ENCODE peak calls at places on chromosome 1, in seven cellular contexts. H is GM19239; T is HS-27A; N is brain microvascular endothelial cell; Y is naive thymus-derived CD8-positive, alpha-beta T cell; G is NCI-H1105; Q is DMS153. D is an unnamed sample.

GRCh38 chr1:8189931-8190483 is 127.9 kb upstream of the SLC45A1 start:
- DNase-seq in Q (no peak), T (no peak), Y (no peak), N (no peak), G (no peak), H (no peak), D (no peak)

GRCh38 chr1:21568006-21568746 is 59.0 kb downstream of the ALPL start:
- DNase-seq in N (no peak), Q (no peak), H (no peak), T (no peak), Y (no peak), G (no peak), D (no peak)

GRCh38 chr1:2266301-2266967 is 38.3 kb downstream of the SKI start:
- DNase-seq in N (no peak), H (no peak), T (no peak), Q (no peak), G (no peak), Y (no peak), D (no peak)

GRCh38 chr1:204359474-204360255 is at the start of gene PLEKHA6:
- DNase-seq in N (no peak), Y (no peak), G (peak), H (no peak), Q (peak), T (peak), D (peak)

GRCh38 chr1:50110656-50111055 is 1.9 kb downstream of the ELAVL4 start:
- DNase-seq in Q (peak), G (peak), Y (no peak), T (no peak), N (no peak), H (no peak), D (peak)

GRCh38 chr1:55362558-55362957 is 147.4 kb upstream of the USP24 start:
- DNase-seq in Q (no peak), Y (no peak), H (no peak), N (peak), G (no peak), T (no peak), D (no peak)

GRCh38 chr1:169571450-169571849 is 14.8 kb downstream of the F5 start:
- DNase-seq in T (no peak), Y (no peak), N (no peak), Q (no peak), H (no peak), G (no peak), D (no peak)

GRCh38 chr1:18641005-18641941 is 10.6 kb downstream of the PAX7 start:
- DNase-seq in T (no peak), H (no peak), G (no peak), N (no peak), Y (no peak), Q (no peak), D (no peak)

GRCh38 chr1:21875621-21876063 is 61.5 kb downstream of the HSPG2 start:
- DNase-seq in H (no peak), N (no peak), Q (no peak), T (no peak), G (peak), Y (no peak), D (no peak)

GRCh38 chr1:212752934-212753497 is 38.6 kb downstream of the NSL1 start:
- DNase-seq in G (no peak), T (no peak), Q (no peak), Y (no peak), H (no peak), N (no peak), D (no peak)

GRCh38 chr1:230857077-230857476 is 11.2 kb downstream of the C1orf198 start:
- DNase-seq in N (peak), H (no peak), T (no peak), Y (no peak), G (no peak), Q (no peak), D (peak)

GRCh38 chr1:66262233-66262632 is 271.7 kb upstream of the SGIP1 start:
- DNase-seq in N (peak), G (no peak), Y (no peak), T (peak), H (no peak), Q (no peak), D (no peak)

GRCh38 chr1:35174225-35174540 is 18.8 kb downstream of the SFPQ start:
- DNase-seq in H (no peak), Q (no peak), G (no peak), T (no peak), Y (no peak), N (no peak), D (no peak)

GRCh38 chr1:110682898-110683297 is 8.2 kb upstream of the KCNA3 start:
- DNase-seq in N (no peak), H (no peak), Y (no peak), G (no peak), T (no peak), Q (no peak), D (no peak)

GRCh38 chr1:230328342-230329015 is 97.7 kb downstream of the PGBD5 start:
- DNase-seq in H (no peak), Y (no peak), Q (no peak), N (no peak), T (no peak), G (no peak), D (no peak)

GRCh38 chr1:89733748-89734147 is 87.1 kb upstream of the LRRC8D start:
- DNase-seq in H (no peak), N (no peak), Y (no peak), G (peak), Q (no peak), T (no peak), D (no peak)

GRCh38 chr1:60281360-60281932 is 207.9 kb upstream of the C1orf87 start:
- DNase-seq in G (peak), T (peak), Q (peak), N (peak), H (peak), Y (no peak), D (peak)

GRCh38 chr1:12251442-12251841 is 21.6 kb downstream of the VPS13D start:
- DNase-seq in N (peak), T (no peak), Y (no peak), Q (no peak), H (no peak), G (no peak), D (no peak)

GRCh38 chr1:183543619-183544204 is 46.5 kb downstream of the NCF2 start:
- DNase-seq in T (no peak), H (no peak), Q (peak), G (peak), N (peak), Y (no peak), D (no peak)

GRCh38 chr1:29916656-29917369 is 680.5 kb downstream of the PTPRU start:
- DNase-seq in T (no peak), N (no peak), G (no peak), H (no peak), Y (no peak), Q (no peak), D (no peak)

GRCh38 chr1:246219508-246220030 is 287.5 kb downstream of the SMYD3 start:
- DNase-seq in Q (peak), Y (no peak), N (no peak), H (no peak), G (peak), T (no peak), D (no peak)

GRCh38 chr1:168097921-168098528 is 38.7 kb downstream of the GPR161 start:
- DNase-seq in Q (no peak), N (no peak), G (no peak), H (no peak), Y (no peak), T (no peak), D (no peak)

GRCh38 chr1:107862064-107862463 is 102.9 kb downstream of the VAV3 start:
- DNase-seq in Q (no peak), H (no peak), G (no peak), Y (no peak), N (no peak), T (no peak), D (no peak)

GRCh38 chr1:52237430-52237829 is 95.5 kb downstream of the ZFYVE9 start:
- DNase-seq in H (no peak), N (peak), Q (no peak), G (no peak), T (no peak), Y (no peak), D (no peak)

GRCh38 chr1:88985033-88985432 is 7.4 kb downstream of the KYAT3 start:
- DNase-seq in G (peak), T (peak), H (no peak), Q (no peak), Y (no peak), N (peak), D (no peak)

GRCh38 chr1:193211539-193211938 is 25.1 kb upstream of the B3GALT2 start:
- DNase-seq in Q (no peak), Y (no peak), H (no peak), G (no peak), N (peak), T (peak), D (no peak)

GRCh38 chr1:44010935-44011610 is 19.7 kb downstream of the CCDC24 start:
- DNase-seq in Y (no peak), N (no peak), G (no peak), Q (no peak), T (no peak), H (no peak), D (peak)

GRCh38 chr1:66426231-66426853 is 107.6 kb upstream of the SGIP1 start:
- DNase-seq in G (no peak), Q (no peak), H (no peak), T (no peak), N (no peak), Y (no peak), D (no peak)

GRCh38 chr1:97061604-97062003 is 340.0 kb downstream of the PTBP2 start:
- DNase-seq in G (no peak), Q (no peak), Y (no peak), H (no peak), T (no peak), N (no peak), D (no peak)

GRCh38 chr1:231600461-231600976 is 26.1 kb upstream of the DISC1 start:
- DNase-seq in Y (no peak), H (no peak), G (no peak), N (no peak), Q (no peak), T (no peak), D (no peak)

GRCh38 chr1:154609398-154610380 is 1.7 kb upstream of the ADAR start:
- DNase-seq in H (no peak), N (no peak), T (no peak), G (no peak), Q (peak), Y (peak), D (no peak)

GRCh38 chr1:104295516-104295915 is 545.8 kb downstream of the AMY1C start:
- DNase-seq in Q (no peak), Y (no peak), T (no peak), G (peak), H (no peak), N (no peak), D (no peak)

GRCh38 chr1:171645553-171646336 is 6.7 kb downstream of the MYOC start:
- DNase-seq in N (no peak), G (no peak), T (no peak), Q (no peak), Y (no peak), H (no peak), D (peak)

GRCh38 chr1:1895050-1895398 is 4.1 kb upstream of the GNB1 start:
- DNase-seq in G (no peak), Q (no peak), Y (no peak), T (no peak), H (no peak), N (no peak), D (no peak)

GRCh38 chr1:25699501-25700089 is 83.0 kb downstream of the MAN1C1 start:
- DNase-seq in T (no peak), G (no peak), Y (no peak), H (no peak), N (no peak), Q (no peak), D (no peak)

GRCh38 chr1:24875976-24876609 is 54.0 kb downstream of the RUNX3 start:
- DNase-seq in N (no peak), T (no peak), G (no peak), Y (no peak), Q (no peak), H (no peak), D (no peak)

GRCh38 chr1:29975036-29975694 is 738.8 kb downstream of the PTPRU start:
- DNase-seq in G (no peak), Y (no peak), Q (no peak), N (peak), T (no peak), H (no peak), D (no peak)

GRCh38 chr1:188895611-188896010 is 1582.1 kb downstream of the BRINP3 start:
- DNase-seq in H (no peak), Y (no peak), G (no peak), Q (no peak), N (no peak), T (no peak), D (no peak)